ENCODE peak calls at places on chromosomes 2 and 18, in eight cellular contexts. B, R, M, S, O, D, V and K are unnamed samples.

GRCh38 chr2:56053679-56054078 is 130.1 kb upstream of the EFEMP1 start:
- DNase-seq in O (no peak), M (no peak), S (no peak), D (no peak), B (no peak), V (no peak), R (no peak), K (no peak)

GRCh38 chr18:76357585-76358265 is 137.3 kb downstream of the ZNF516 start:
- DNase-seq in M (no peak), R (no peak), O (no peak), D (peak; percentile 33), V (no peak), B (no peak), S (peak; percentile 19), K (peak; percentile 6)

GRCh38 chr2:127107622-127107999 is 657 bp upstream of the BIN1 start:
- DNase-seq in S (no peak), M (no peak), R (no peak), V (peak; percentile 47), D (no peak), O (peak; percentile 50), B (no peak), K (no peak)

GRCh38 chr2:38409136-38409903 is 32.2 kb upstream of the ATL2 start:
- DNase-seq in V (no peak), O (no peak), R (no peak), S (no peak), D (no peak), B (peak; percentile 43), M (no peak), K (no peak)

GRCh38 chr2:128535928-128536327 is 217.3 kb upstream of the HS6ST1 start:
- DNase-seq in M (no peak), S (no peak), D (peak; percentile 93), B (no peak), V (no peak), R (peak; percentile 81), O (peak; percentile 88), K (no peak)

GRCh38 chr2:231545105-231545902 is 15.1 kb upstream of the NMUR1 start:
- DNase-seq in B (no peak), D (peak; percentile 56), M (no peak), V (no peak), S (no peak), O (peak; percentile 54), R (peak; percentile 83), K (peak; percentile 84)

GRCh38 chr2:84919885-84920580 is 14.6 kb downstream of the TMSB10 start:
- DNase-seq in R (peak; percentile 92), O (peak; percentile 97), S (peak; percentile 86), V (peak; percentile 69), D (peak; percentile 98), B (no peak), M (no peak), K (no peak)

GRCh38 chr18:9666548-9666947 is 41.6 kb upstream of the RAB31 start:
- DNase-seq in V (no peak), O (no peak), S (no peak), M (no peak), B (no peak), D (no peak), R (no peak), K (no peak)

GRCh38 chr2:21854938-21855337 is 731.2 kb downstream of the TDRD15 start:
- DNase-seq in O (no peak), M (no peak), B (no peak), V (no peak), S (no peak), R (no peak), D (no peak), K (no peak)

GRCh38 chr2:11319939-11320338 is 24.5 kb downstream of the ROCK2 start:
- DNase-seq in O (peak; percentile 63), D (peak; percentile 77), R (no peak), M (no peak), S (no peak), B (no peak), V (no peak), K (no peak)

GRCh38 chr2:158756331-158756730 is 38.8 kb upstream of the DAPL1 start:
- DNase-seq in R (no peak), B (no peak), D (no peak), O (no peak), V (no peak), M (no peak), S (no peak), K (no peak)

GRCh38 chr2:111946294-111947114 is 48.1 kb downstream of the MERTK start:
- DNase-seq in V (no peak), S (no peak), B (peak; percentile 84), D (peak; percentile 80), O (peak; percentile 91), M (no peak), R (peak; percentile 87), K (no peak)

GRCh38 chr2:120452945-120453634 is 107.2 kb downstream of the INHBB start:
- DNase-seq in O (no peak), R (no peak), S (no peak), V (peak; percentile 46), D (no peak), B (no peak), M (no peak), K (no peak)